ENCODE peak calls at places on chromosomes 5 and 9, in eight cellular contexts. One of them, this sample, is unnamed.

GRCh38 chr9:113578877-113579269 is 115.3 kb downstream of the RGS3 start:
- DNase-seq in MCF 10A: peak
- DNase-seq in GDM1: peak
- DNase-seq in AML-193: peak
- DNase-seq in OCI-M1: peak
- DNase-seq in lower leg skin: no peak
- DNase-seq in endothelial cell: no peak
- DNase-seq in small intestine: peak
- DNase-seq in this sample: peak

GRCh38 chr9:2132484-2133082 is 117.4 kb downstream of the SMARCA2 start:
- DNase-seq in MCF 10A: peak
- DNase-seq in GDM1: no peak
- DNase-seq in AML-193: peak
- DNase-seq in OCI-M1: peak
- DNase-seq in lower leg skin: no peak
- DNase-seq in endothelial cell: no peak
- DNase-seq in small intestine: peak
- DNase-seq in this sample: peak

GRCh38 chr5:73115399-73116051 is 4.8 kb upstream of the TMEM171 start:
- DNase-seq in MCF 10A: peak
- DNase-seq in GDM1: no peak
- DNase-seq in AML-193: no peak
- DNase-seq in OCI-M1: peak
- DNase-seq in lower leg skin: peak
- DNase-seq in endothelial cell: no peak
- DNase-seq in small intestine: peak
- DNase-seq in this sample: peak

GRCh38 chr9:106880863-106881262 is 17.9 kb downstream of the ZNF462 start:
- DNase-seq in MCF 10A: peak
- DNase-seq in GDM1: no peak
- DNase-seq in AML-193: no peak
- DNase-seq in OCI-M1: no peak
- DNase-seq in lower leg skin: no peak
- DNase-seq in endothelial cell: no peak
- DNase-seq in small intestine: no peak
- DNase-seq in this sample: peak

GRCh38 chr5:124343021-124343420 is 403.4 kb downstream of the ZNF608 start:
- DNase-seq in MCF 10A: no peak
- DNase-seq in GDM1: no peak
- DNase-seq in AML-193: no peak
- DNase-seq in OCI-M1: no peak
- DNase-seq in lower leg skin: no peak
- DNase-seq in endothelial cell: no peak
- DNase-seq in small intestine: no peak
- DNase-seq in this sample: no peak

GRCh38 chr9:61670616-61671015 is 480.8 kb downstream of the SPATA31A7 start:
- DNase-seq in MCF 10A: no peak
- DNase-seq in GDM1: no peak
- DNase-seq in AML-193: no peak
- DNase-seq in OCI-M1: no peak
- DNase-seq in lower leg skin: peak
- DNase-seq in endothelial cell: no peak
- DNase-seq in small intestine: no peak
- DNase-seq in this sample: no peak

GRCh38 chr9:15308511-15308910 is 1.5 kb upstream of the TTC39B start:
- DNase-seq in MCF 10A: peak
- DNase-seq in GDM1: no peak
- DNase-seq in AML-193: no peak
- DNase-seq in OCI-M1: no peak
- DNase-seq in lower leg skin: no peak
- DNase-seq in endothelial cell: no peak
- DNase-seq in small intestine: no peak
- DNase-seq in this sample: peak

GRCh38 chr9:3830296-3830695 is 304.5 kb upstream of the RFX3 start:
- DNase-seq in MCF 10A: no peak
- DNase-seq in GDM1: no peak
- DNase-seq in AML-193: no peak
- DNase-seq in OCI-M1: peak
- DNase-seq in lower leg skin: no peak
- DNase-seq in endothelial cell: no peak
- DNase-seq in small intestine: no peak
- DNase-seq in this sample: peak